ENCODE peak calls at places on chromosomes 11 and 22, in six cellular contexts. L is heart right ventricle, R is SJSA1, U is neuronal stem cell, V is pancreas, X is A549. N is an unnamed sample.
A peak's percentile ranks its signal among the peaks of the same experiment; 100 is the strongest.

GRCh38 chr22:33869946-33870345 is 50.3 kb downstream of the LARGE1 start:
- DNase-seq in L (no peak), R (no peak), X (no peak), V (no peak), U (no peak), N (no peak)

GRCh38 chr11:2561283-2562180 is 116.7 kb downstream of the KCNQ1 start:
- DNase-seq in U (no peak), X (no peak), V (peak; percentile 78), R (no peak), L (no peak), N (no peak)

GRCh38 chr11:34044664-34045485 is 6.7 kb upstream of the CAPRIN1 start:
- DNase-seq in V (no peak), X (peak; percentile 51), L (no peak), U (no peak), R (peak; percentile 72), N (peak; percentile 50)

GRCh38 chr11:200224-201003 is 6.8 kb downstream of the BET1L start:
- DNase-seq in V (peak; percentile 64), X (no peak), R (no peak), L (no peak), U (no peak), N (no peak)

GRCh38 chr11:96340555-96340885 is 2.5 kb downstream of the MAML2 start:
- DNase-seq in X (no peak), L (no peak), V (no peak), R (no peak), U (no peak), N (no peak)

GRCh38 chr11:9982796-9983579 is 311.0 kb downstream of the SBF2 start:
- DNase-seq in R (peak; percentile 65), X (peak; percentile 32), L (no peak), U (no peak), V (no peak), N (no peak)

GRCh38 chr11:10114593-10115404 is 179.2 kb downstream of the SBF2 start:
- DNase-seq in L (no peak), R (peak; percentile 58), V (no peak), X (no peak), U (no peak), N (no peak)

GRCh38 chr11:99066609-99067008 is 45.9 kb downstream of the CNTN5 start:
- DNase-seq in V (no peak), L (no peak), X (no peak), R (no peak), U (no peak), N (no peak)

GRCh38 chr22:31509041-31509440 is 12.7 kb downstream of the SFI1 start:
- DNase-seq in V (no peak), U (no peak), R (no peak), L (no peak), X (no peak), N (no peak)

GRCh38 chr11:23112987-23113886 is 253.0 kb upstream of the CCDC179 start:
- DNase-seq in L (no peak), U (peak; percentile 39), R (no peak), V (peak; percentile 55), X (peak; percentile 12), N (peak; percentile 15)

GRCh38 chr11:76197941-76198640 is 8.2 kb downstream of the WNT11 start:
- DNase-seq in U (no peak), X (no peak), R (no peak), V (peak; percentile 44), L (no peak), N (no peak)

GRCh38 chr22:45878051-45878764 is 98.8 kb downstream of the WNT7B start:
- DNase-seq in X (no peak), R (peak; percentile 42), V (peak; percentile 64), L (no peak), U (no peak), N (no peak)

GRCh38 chr11:116910847-116911246 is 73.4 kb upstream of the APOA1 start:
- DNase-seq in R (no peak), V (no peak), L (no peak), X (no peak), U (no peak), N (no peak)

GRCh38 chr11:2810401-2811205 is 75.0 kb downstream of the CDKN1C start:
- DNase-seq in X (no peak), U (no peak), R (no peak), V (peak; percentile 30), L (no peak), N (no peak)

GRCh38 chr22:43945632-43946390 is 9.4 kb upstream of the SAMM50 start:
- DNase-seq in X (peak; percentile 72), V (no peak), L (peak; percentile 37), U (peak; percentile 36), R (peak; percentile 75), N (peak; percentile 41)

GRCh38 chr11:60863550-60864521 is 3.5 kb upstream of the ZP1 start:
- DNase-seq in L (no peak), R (no peak), X (no peak), V (no peak), U (no peak), N (no peak)

GRCh38 chr11:110134120-110134519 is 40.9 kb downstream of the ZC3H12C start:
- DNase-seq in L (no peak), U (peak; percentile 74), V (no peak), R (no peak), X (no peak), N (peak; percentile 13)

GRCh38 chr11:86869966-86870570 is 69.7 kb downstream of the PRSS23 start:
- DNase-seq in R (peak; percentile 48), L (peak; percentile 77), U (peak; percentile 51), X (peak; percentile 70), V (no peak), N (peak; percentile 92)

GRCh38 chr11:77619576-77620198 is 17.9 kb downstream of the CLNS1A start:
- DNase-seq in R (no peak), L (no peak), U (peak; percentile 39), X (peak; percentile 12), V (no peak), N (peak; percentile 19)

GRCh38 chr11:37527545-37527944 is 929.5 kb upstream of the RAG2 start:
- DNase-seq in U (no peak), X (no peak), V (no peak), L (no peak), R (no peak), N (no peak)

GRCh38 chr11:22792497-22792896 is 37.1 kb downstream of the SVIP start:
- DNase-seq in R (peak; percentile 84), V (no peak), X (no peak), L (no peak), U (no peak), N (peak; percentile 76)

DNA sequence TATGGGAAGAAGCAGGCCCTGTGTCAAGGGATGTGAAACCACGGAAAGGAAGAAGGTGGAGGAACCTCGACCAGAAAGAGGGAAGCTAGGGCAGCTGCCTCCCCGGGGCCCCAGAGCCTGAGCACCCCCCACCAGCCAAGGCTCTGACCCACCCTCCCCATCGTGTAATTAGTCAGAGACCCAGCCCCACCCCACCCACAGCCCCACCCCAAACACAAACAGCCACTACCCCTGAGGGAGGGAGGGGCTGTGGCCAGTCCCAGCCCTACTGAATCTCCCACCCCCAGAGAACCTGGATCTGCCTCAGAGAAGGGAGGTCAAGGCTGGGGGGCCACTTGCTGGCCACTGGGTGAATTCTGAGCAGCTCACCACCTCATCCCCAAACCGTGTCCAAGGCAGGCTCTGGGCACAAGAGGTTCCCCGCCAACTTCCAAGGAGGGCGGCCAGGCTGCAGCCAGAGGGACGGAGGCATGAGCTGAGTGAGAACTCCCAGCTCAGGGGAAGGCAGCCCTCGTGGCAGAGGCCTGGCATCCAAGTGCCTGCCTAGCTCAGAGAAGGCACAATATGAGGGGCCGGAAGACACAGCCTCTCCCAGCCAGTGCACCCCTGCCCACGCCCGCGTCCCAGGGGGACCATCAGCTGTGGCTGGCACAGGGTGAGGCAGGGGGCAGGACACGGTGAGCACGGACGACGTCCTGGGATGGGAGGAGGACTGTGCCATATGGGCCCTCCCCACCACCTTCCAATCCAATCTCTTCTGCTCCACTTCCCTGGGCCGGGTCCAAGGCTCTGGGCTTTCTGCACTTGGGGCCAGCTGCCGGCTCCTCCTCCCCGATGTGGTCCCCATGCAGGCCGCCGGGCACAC is 2.7 kb downstream of the PLXNB2 start:
- DNase-seq in L (peak; percentile 46), V (peak; percentile 82), R (no peak), U (no peak), X (no peak), N (no peak)
- H3K4me1 ChIP-seq in L (peaks cover 87% of the 10 kb centered on the region), V (peaks cover 9% of the 10 kb centered on the region), R (peaks cover 36% of the 10 kb centered on the region), U (peaks cover 43% of the 10 kb centered on the region), X (peaks cover 71% of the 10 kb centered on the region), N (peaks cover 54% of the 10 kb centered on the region)

GRCh38 chr11:16299390-16299789 is 57.0 kb downstream of the SOX6 start:
- DNase-seq in X (no peak), R (no peak), U (no peak), L (no peak), V (no peak), N (no peak)

GRCh38 chr11:16299884-16300778 is 56.2 kb downstream of the SOX6 start:
- DNase-seq in V (no peak), R (no peak), L (no peak), X (no peak), U (no peak), N (no peak)

GRCh38 chr11:16296243-16296642 is 60.1 kb downstream of the SOX6 start:
- DNase-seq in V (no peak), X (no peak), R (no peak), L (no peak), U (no peak), N (peak; percentile 65)

GRCh38 chr11:16295592-16295991 is 60.8 kb downstream of the SOX6 start:
- DNase-seq in V (no peak), U (no peak), L (no peak), R (no peak), X (no peak), N (no peak)

GRCh38 chr11:16297332-16297731 is 59.0 kb downstream of the SOX6 start:
- DNase-seq in U (no peak), V (no peak), R (no peak), X (no peak), L (no peak), N (no peak)
- H3K4me3 ChIP-seq in U (no peak overlapping the region), V (no peak overlapping the region), R (no peak overlapping the region), X (no peak overlapping the region), L (no peak overlapping the region), N (no peak overlapping the region)

GRCh38 chr22:47694536-47694935 is 932.1 kb downstream of the TBC1D22A start:
- DNase-seq in L (no peak), R (no peak), U (no peak), V (no peak), X (no peak), N (no peak)

GRCh38 chr22:47698906-47699305 is 936.5 kb downstream of the TBC1D22A start:
- DNase-seq in V (no peak), R (no peak), X (no peak), U (no peak), L (no peak), N (no peak)

GRCh38 chr22:47696776-47697175 is 934.3 kb downstream of the TBC1D22A start:
- DNase-seq in U (no peak), R (no peak), L (no peak), V (no peak), X (no peak), N (no peak)

GRCh38 chr22:47695176-47695575 is 932.7 kb downstream of the TBC1D22A start:
- DNase-seq in U (no peak), X (no peak), R (peak; percentile 16), V (no peak), L (no peak), N (no peak)

DNA sequence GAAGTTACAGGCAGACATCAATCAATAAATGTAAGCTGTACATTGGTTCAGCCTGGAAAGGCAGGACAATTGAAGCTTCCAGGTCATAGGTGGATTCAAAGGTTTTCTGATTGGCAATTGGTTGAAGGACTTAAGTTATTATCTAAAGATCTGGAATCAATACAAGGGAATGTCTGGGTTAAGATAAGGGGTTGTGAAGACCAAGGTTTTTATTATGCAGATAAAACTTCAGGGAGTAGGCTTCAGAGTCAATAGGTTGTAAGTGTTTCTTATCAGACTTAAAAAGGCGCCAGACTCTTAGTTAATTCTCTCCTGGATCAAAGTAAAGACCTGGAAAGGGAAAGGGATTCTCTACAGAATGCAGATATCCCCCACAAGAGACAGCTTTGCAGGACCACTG is 935.4 kb downstream of the TBC1D22A start:
- DNase-seq in L (no peak), X (no peak), V (no peak), U (no peak), R (no peak), N (no peak)
- H3K9me3 ChIP-seq in L (no peaks in the 10 kb centered on the region), X (no peaks in the 10 kb centered on the region), V (no peaks in the 10 kb centered on the region), U (no peaks in the 10 kb centered on the region), R (no peaks in the 10 kb centered on the region), N (no peaks in the 10 kb centered on the region)

GRCh38 chr11:128630367-128631230 is 43.2 kb upstream of the ETS1 start:
- DNase-seq in L (peak; percentile 91), X (peak; percentile 53), V (peak; percentile 83), R (peak; percentile 65), U (peak; percentile 84), N (peak; percentile 69)
- H3K4me1 ChIP-seq in L (peaks cover 10% of the 10 kb centered on the region), X (peaks cover 11% of the 10 kb centered on the region), V (peaks cover 3% of the 10 kb centered on the region), R (peaks cover 4% of the 10 kb centered on the region), U (peaks cover 2% of the 10 kb centered on the region), N (peaks cover 7% of the 10 kb centered on the region)

N was measured in SJCRH30.